ENCODE peak calls at places on chromosome 20, in ten cellular contexts. One of them, this sample, is unnamed.

GRCh38 chr20:25339608-25340007 is 51.0 kb downstream of the ABHD12 start:
- DNase-seq in colonic mucosa: no peak
- DNase-seq in stimulated activated CD4-positive, alpha-beta T cell treated with anti-CD3 and anti-CD28 coated beads, Interleukin-4, amount 100 ng/mL, for 48 hours: no peak
- DNase-seq in lung microvascular endothelial cell: no peak
- DNase-seq in GM23338: no peak
- DNase-seq in small intestine: peak; percentile 73
- DNase-seq in left colon: peak; percentile 43
- DNase-seq in NCI-H2081: no peak
- DNase-seq in amniotic stem cell: no peak
- DNase-seq in naive thymus-derived CD4-positive, alpha-beta T cell: no peak
- DNase-seq in this sample: no peak

GRCh38 chr20:13432126-13432525 is 206.6 kb downstream of the TASP1 start:
- DNase-seq in colonic mucosa: no peak
- DNase-seq in stimulated activated CD4-positive, alpha-beta T cell treated with anti-CD3 and anti-CD28 coated beads, Interleukin-4, amount 100 ng/mL, for 48 hours: no peak
- DNase-seq in lung microvascular endothelial cell: no peak
- DNase-seq in GM23338: no peak
- DNase-seq in small intestine: no peak
- DNase-seq in left colon: no peak
- DNase-seq in NCI-H2081: no peak
- DNase-seq in amniotic stem cell: no peak
- DNase-seq in naive thymus-derived CD4-positive, alpha-beta T cell: no peak
- DNase-seq in this sample: no peak

GRCh38 chr20:49186535-49187329 is 1.4 kb downstream of the STAU1 start:
- DNase-seq in colonic mucosa: peak; percentile 84
- DNase-seq in stimulated activated CD4-positive, alpha-beta T cell treated with anti-CD3 and anti-CD28 coated beads, Interleukin-4, amount 100 ng/mL, for 48 hours: peak; percentile 32
- DNase-seq in lung microvascular endothelial cell: peak; percentile 63
- DNase-seq in GM23338: peak; percentile 35
- DNase-seq in small intestine: peak; percentile 83
- DNase-seq in left colon: peak; percentile 79
- DNase-seq in NCI-H2081: no peak
- DNase-seq in amniotic stem cell: peak; percentile 47
- DNase-seq in naive thymus-derived CD4-positive, alpha-beta T cell: peak; percentile 65
- DNase-seq in this sample: peak; percentile 66

GRCh38 chr20:13009682-13010406 is 1.1 kb downstream of the SPTLC3 start:
- DNase-seq in colonic mucosa: peak; percentile 55
- DNase-seq in stimulated activated CD4-positive, alpha-beta T cell treated with anti-CD3 and anti-CD28 coated beads, Interleukin-4, amount 100 ng/mL, for 48 hours: no peak
- DNase-seq in lung microvascular endothelial cell: peak; percentile 90
- DNase-seq in GM23338: no peak
- DNase-seq in small intestine: peak; percentile 74
- DNase-seq in left colon: peak; percentile 6
- DNase-seq in NCI-H2081: no peak
- DNase-seq in amniotic stem cell: peak; percentile 55
- DNase-seq in naive thymus-derived CD4-positive, alpha-beta T cell: peak; percentile 31
- DNase-seq in this sample: no peak

GRCh38 chr20:13125486-13125885 is 95.6 kb upstream of the ISM1 start:
- DNase-seq in colonic mucosa: no peak
- DNase-seq in stimulated activated CD4-positive, alpha-beta T cell treated with anti-CD3 and anti-CD28 coated beads, Interleukin-4, amount 100 ng/mL, for 48 hours: no peak
- DNase-seq in lung microvascular endothelial cell: no peak
- DNase-seq in GM23338: no peak
- DNase-seq in small intestine: no peak
- DNase-seq in left colon: no peak
- DNase-seq in NCI-H2081: no peak
- DNase-seq in amniotic stem cell: no peak
- DNase-seq in naive thymus-derived CD4-positive, alpha-beta T cell: no peak
- DNase-seq in this sample: no peak

GRCh38 chr20:4067600-4068261 is 52.4 kb upstream of the RNF24 start:
- DNase-seq in colonic mucosa: no peak
- DNase-seq in stimulated activated CD4-positive, alpha-beta T cell treated with anti-CD3 and anti-CD28 coated beads, Interleukin-4, amount 100 ng/mL, for 48 hours: no peak
- DNase-seq in lung microvascular endothelial cell: peak; percentile 81
- DNase-seq in GM23338: no peak
- DNase-seq in small intestine: no peak
- DNase-seq in left colon: no peak
- DNase-seq in NCI-H2081: no peak
- DNase-seq in amniotic stem cell: no peak
- DNase-seq in naive thymus-derived CD4-positive, alpha-beta T cell: no peak
- DNase-seq in this sample: no peak

GRCh38 chr20:663315-664090 is 10.5 kb upstream of the SRXN1 start:
- DNase-seq in colonic mucosa: no peak
- DNase-seq in stimulated activated CD4-positive, alpha-beta T cell treated with anti-CD3 and anti-CD28 coated beads, Interleukin-4, amount 100 ng/mL, for 48 hours: no peak
- DNase-seq in lung microvascular endothelial cell: peak; percentile 29
- DNase-seq in GM23338: peak; percentile 88
- DNase-seq in small intestine: no peak
- DNase-seq in left colon: no peak
- DNase-seq in NCI-H2081: peak; percentile 36
- DNase-seq in amniotic stem cell: no peak
- DNase-seq in naive thymus-derived CD4-positive, alpha-beta T cell: no peak
- DNase-seq in this sample: no peak

GRCh38 chr20:20979934-20980333 is 126.2 kb downstream of the LINC00237 start:
- DNase-seq in colonic mucosa: no peak
- DNase-seq in stimulated activated CD4-positive, alpha-beta T cell treated with anti-CD3 and anti-CD28 coated beads, Interleukin-4, amount 100 ng/mL, for 48 hours: no peak
- DNase-seq in lung microvascular endothelial cell: no peak
- DNase-seq in GM23338: no peak
- DNase-seq in small intestine: no peak
- DNase-seq in left colon: no peak
- DNase-seq in NCI-H2081: no peak
- DNase-seq in amniotic stem cell: no peak
- DNase-seq in naive thymus-derived CD4-positive, alpha-beta T cell: no peak
- DNase-seq in this sample: no peak

GRCh38 chr20:35199696-35200095 is 26.8 kb upstream of the MMP24 start:
- DNase-seq in colonic mucosa: no peak
- DNase-seq in stimulated activated CD4-positive, alpha-beta T cell treated with anti-CD3 and anti-CD28 coated beads, Interleukin-4, amount 100 ng/mL, for 48 hours: no peak
- DNase-seq in lung microvascular endothelial cell: peak; percentile 48
- DNase-seq in GM23338: no peak
- DNase-seq in small intestine: no peak
- DNase-seq in left colon: no peak
- DNase-seq in NCI-H2081: no peak
- DNase-seq in amniotic stem cell: no peak
- DNase-seq in naive thymus-derived CD4-positive, alpha-beta T cell: no peak
- DNase-seq in this sample: no peak

GRCh38 chr20:62151835-62152364 is 8.3 kb downstream of the SS18L1 start:
- DNase-seq in colonic mucosa: no peak
- DNase-seq in stimulated activated CD4-positive, alpha-beta T cell treated with anti-CD3 and anti-CD28 coated beads, Interleukin-4, amount 100 ng/mL, for 48 hours: no peak
- DNase-seq in lung microvascular endothelial cell: no peak
- DNase-seq in GM23338: no peak
- DNase-seq in small intestine: no peak
- DNase-seq in left colon: no peak
- DNase-seq in NCI-H2081: no peak
- DNase-seq in amniotic stem cell: no peak
- DNase-seq in naive thymus-derived CD4-positive, alpha-beta T cell: no peak
- DNase-seq in this sample: no peak

GRCh38 chr20:31260326-31260932 is 3.0 kb downstream of the DEFB115 start:
- DNase-seq in colonic mucosa: no peak
- DNase-seq in stimulated activated CD4-positive, alpha-beta T cell treated with anti-CD3 and anti-CD28 coated beads, Interleukin-4, amount 100 ng/mL, for 48 hours: no peak
- DNase-seq in lung microvascular endothelial cell: peak; percentile 24
- DNase-seq in GM23338: peak; percentile 64
- DNase-seq in small intestine: no peak
- DNase-seq in left colon: no peak
- DNase-seq in NCI-H2081: peak; percentile 30
- DNase-seq in amniotic stem cell: no peak
- DNase-seq in naive thymus-derived CD4-positive, alpha-beta T cell: no peak
- DNase-seq in this sample: peak; percentile 69

GRCh38 chr20:51447765-51448148 is 94.8 kb downstream of the NFATC2 start:
- DNase-seq in colonic mucosa: no peak
- DNase-seq in stimulated activated CD4-positive, alpha-beta T cell treated with anti-CD3 and anti-CD28 coated beads, Interleukin-4, amount 100 ng/mL, for 48 hours: no peak
- DNase-seq in lung microvascular endothelial cell: no peak
- DNase-seq in GM23338: no peak
- DNase-seq in small intestine: no peak
- DNase-seq in left colon: no peak
- DNase-seq in NCI-H2081: no peak
- DNase-seq in amniotic stem cell: no peak
- DNase-seq in naive thymus-derived CD4-positive, alpha-beta T cell: no peak
- DNase-seq in this sample: no peak

GRCh38 chr20:29874476-29875202 is 1382.8 kb upstream of the DEFB115 start:
- DNase-seq in colonic mucosa: no peak
- DNase-seq in stimulated activated CD4-positive, alpha-beta T cell treated with anti-CD3 and anti-CD28 coated beads, Interleukin-4, amount 100 ng/mL, for 48 hours: no peak
- DNase-seq in lung microvascular endothelial cell: no peak
- DNase-seq in GM23338: no peak
- DNase-seq in small intestine: no peak
- DNase-seq in left colon: no peak
- DNase-seq in NCI-H2081: no peak
- DNase-seq in amniotic stem cell: no peak
- DNase-seq in naive thymus-derived CD4-positive, alpha-beta T cell: no peak
- DNase-seq in this sample: no peak

GRCh38 chr20:431012-431904 is 23.2 kb downstream of the RBCK1 start:
- DNase-seq in colonic mucosa: peak; percentile 41
- DNase-seq in stimulated activated CD4-positive, alpha-beta T cell treated with anti-CD3 and anti-CD28 coated beads, Interleukin-4, amount 100 ng/mL, for 48 hours: no peak
- DNase-seq in lung microvascular endothelial cell: peak; percentile 88
- DNase-seq in GM23338: peak; percentile 83
- DNase-seq in small intestine: peak; percentile 59
- DNase-seq in left colon: peak; percentile 70
- DNase-seq in NCI-H2081: peak; percentile 69
- DNase-seq in amniotic stem cell: peak; percentile 50
- DNase-seq in naive thymus-derived CD4-positive, alpha-beta T cell: no peak
- DNase-seq in this sample: peak; percentile 95

GRCh38 chr20:46108435-46108841 is 9.7 kb upstream of the CD40 start:
- DNase-seq in colonic mucosa: no peak
- DNase-seq in stimulated activated CD4-positive, alpha-beta T cell treated with anti-CD3 and anti-CD28 coated beads, Interleukin-4, amount 100 ng/mL, for 48 hours: no peak
- DNase-seq in lung microvascular endothelial cell: no peak
- DNase-seq in GM23338: no peak
- DNase-seq in small intestine: no peak
- DNase-seq in left colon: no peak
- DNase-seq in NCI-H2081: no peak
- DNase-seq in amniotic stem cell: no peak
- DNase-seq in naive thymus-derived CD4-positive, alpha-beta T cell: no peak
- DNase-seq in this sample: no peak

GRCh38 chr20:39057911-39058310 is 95.8 kb downstream of the DHX35 start:
- DNase-seq in colonic mucosa: no peak
- DNase-seq in stimulated activated CD4-positive, alpha-beta T cell treated with anti-CD3 and anti-CD28 coated beads, Interleukin-4, amount 100 ng/mL, for 48 hours: no peak
- DNase-seq in lung microvascular endothelial cell: no peak
- DNase-seq in GM23338: no peak
- DNase-seq in small intestine: no peak
- DNase-seq in left colon: no peak
- DNase-seq in NCI-H2081: no peak
- DNase-seq in amniotic stem cell: no peak
- DNase-seq in naive thymus-derived CD4-positive, alpha-beta T cell: no peak
- DNase-seq in this sample: no peak

GRCh38 chr20:59566631-59567524 is 37.5 kb upstream of the PHACTR3 start:
- DNase-seq in colonic mucosa: no peak
- DNase-seq in stimulated activated CD4-positive, alpha-beta T cell treated with anti-CD3 and anti-CD28 coated beads, Interleukin-4, amount 100 ng/mL, for 48 hours: no peak
- DNase-seq in lung microvascular endothelial cell: no peak
- DNase-seq in GM23338: no peak
- DNase-seq in small intestine: peak; percentile 7
- DNase-seq in left colon: no peak
- DNase-seq in NCI-H2081: no peak
- DNase-seq in amniotic stem cell: no peak
- DNase-seq in naive thymus-derived CD4-positive, alpha-beta T cell: no peak
- DNase-seq in this sample: no peak

GRCh38 chr20:57464642-57465211 is 60.2 kb downstream of the CTCFL start:
- DNase-seq in colonic mucosa: no peak
- DNase-seq in stimulated activated CD4-positive, alpha-beta T cell treated with anti-CD3 and anti-CD28 coated beads, Interleukin-4, amount 100 ng/mL, for 48 hours: no peak
- DNase-seq in lung microvascular endothelial cell: no peak
- DNase-seq in GM23338: peak; percentile 52
- DNase-seq in small intestine: peak; percentile 18
- DNase-seq in left colon: no peak
- DNase-seq in NCI-H2081: no peak
- DNase-seq in amniotic stem cell: no peak
- DNase-seq in naive thymus-derived CD4-positive, alpha-beta T cell: no peak
- DNase-seq in this sample: peak; percentile 73

GRCh38 chr20:57792386-57793095 is 82.7 kb upstream of the PMEPA1 start:
- DNase-seq in colonic mucosa: no peak
- DNase-seq in stimulated activated CD4-positive, alpha-beta T cell treated with anti-CD3 and anti-CD28 coated beads, Interleukin-4, amount 100 ng/mL, for 48 hours: no peak
- DNase-seq in lung microvascular endothelial cell: no peak
- DNase-seq in GM23338: no peak
- DNase-seq in small intestine: no peak
- DNase-seq in left colon: no peak
- DNase-seq in NCI-H2081: no peak
- DNase-seq in amniotic stem cell: no peak
- DNase-seq in naive thymus-derived CD4-positive, alpha-beta T cell: no peak
- DNase-seq in this sample: no peak

GRCh38 chr20:32984196-32984595 is 20.0 kb downstream of the SUN5 start:
- DNase-seq in colonic mucosa: no peak
- DNase-seq in stimulated activated CD4-positive, alpha-beta T cell treated with anti-CD3 and anti-CD28 coated beads, Interleukin-4, amount 100 ng/mL, for 48 hours: no peak
- DNase-seq in lung microvascular endothelial cell: no peak
- DNase-seq in GM23338: peak; percentile 57
- DNase-seq in small intestine: no peak
- DNase-seq in left colon: no peak
- DNase-seq in NCI-H2081: no peak
- DNase-seq in amniotic stem cell: no peak
- DNase-seq in naive thymus-derived CD4-positive, alpha-beta T cell: no peak
- DNase-seq in this sample: no peak

GRCh38 chr20:39789411-39789810 is 827.3 kb downstream of the DHX35 start:
- DNase-seq in colonic mucosa: no peak
- DNase-seq in stimulated activated CD4-positive, alpha-beta T cell treated with anti-CD3 and anti-CD28 coated beads, Interleukin-4, amount 100 ng/mL, for 48 hours: no peak
- DNase-seq in lung microvascular endothelial cell: no peak
- DNase-seq in GM23338: peak; percentile 24
- DNase-seq in small intestine: no peak
- DNase-seq in left colon: no peak
- DNase-seq in NCI-H2081: no peak
- DNase-seq in amniotic stem cell: no peak
- DNase-seq in naive thymus-derived CD4-positive, alpha-beta T cell: no peak
- DNase-seq in this sample: no peak

GRCh38 chr20:568865-569415 is 25.4 kb upstream of the CSNK2A1 start:
- DNase-seq in colonic mucosa: no peak
- DNase-seq in stimulated activated CD4-positive, alpha-beta T cell treated with anti-CD3 and anti-CD28 coated beads, Interleukin-4, amount 100 ng/mL, for 48 hours: no peak
- DNase-seq in lung microvascular endothelial cell: no peak
- DNase-seq in GM23338: peak; percentile 33
- DNase-seq in small intestine: no peak
- DNase-seq in left colon: no peak
- DNase-seq in NCI-H2081: no peak
- DNase-seq in amniotic stem cell: no peak
- DNase-seq in naive thymus-derived CD4-positive, alpha-beta T cell: no peak
- DNase-seq in this sample: no peak

GRCh38 chr20:6086868-6087267 is 33.0 kb upstream of the LRRN4 start:
- DNase-seq in colonic mucosa: no peak
- DNase-seq in stimulated activated CD4-positive, alpha-beta T cell treated with anti-CD3 and anti-CD28 coated beads, Interleukin-4, amount 100 ng/mL, for 48 hours: no peak
- DNase-seq in lung microvascular endothelial cell: no peak
- DNase-seq in GM23338: no peak
- DNase-seq in small intestine: no peak
- DNase-seq in left colon: no peak
- DNase-seq in NCI-H2081: no peak
- DNase-seq in amniotic stem cell: no peak
- DNase-seq in naive thymus-derived CD4-positive, alpha-beta T cell: no peak
- DNase-seq in this sample: no peak

GRCh38 chr20:15742076-15742475 is 831.2 kb downstream of the KIF16B start:
- DNase-seq in colonic mucosa: no peak
- DNase-seq in stimulated activated CD4-positive, alpha-beta T cell treated with anti-CD3 and anti-CD28 coated beads, Interleukin-4, amount 100 ng/mL, for 48 hours: no peak
- DNase-seq in lung microvascular endothelial cell: no peak
- DNase-seq in GM23338: no peak
- DNase-seq in small intestine: no peak
- DNase-seq in left colon: no peak
- DNase-seq in NCI-H2081: no peak
- DNase-seq in amniotic stem cell: no peak
- DNase-seq in naive thymus-derived CD4-positive, alpha-beta T cell: no peak
- DNase-seq in this sample: no peak

GRCh38 chr20:21111416-21111815 is 5.3 kb upstream of the LINC00237 start:
- DNase-seq in colonic mucosa: no peak
- DNase-seq in stimulated activated CD4-positive, alpha-beta T cell treated with anti-CD3 and anti-CD28 coated beads, Interleukin-4, amount 100 ng/mL, for 48 hours: no peak
- DNase-seq in lung microvascular endothelial cell: no peak
- DNase-seq in GM23338: no peak
- DNase-seq in small intestine: no peak
- DNase-seq in left colon: no peak
- DNase-seq in NCI-H2081: no peak
- DNase-seq in amniotic stem cell: no peak
- DNase-seq in naive thymus-derived CD4-positive, alpha-beta T cell: no peak
- DNase-seq in this sample: no peak

GRCh38 chr20:57768519-57768918 is 58.7 kb upstream of the PMEPA1 start:
- DNase-seq in colonic mucosa: no peak
- DNase-seq in stimulated activated CD4-positive, alpha-beta T cell treated with anti-CD3 and anti-CD28 coated beads, Interleukin-4, amount 100 ng/mL, for 48 hours: no peak
- DNase-seq in lung microvascular endothelial cell: no peak
- DNase-seq in GM23338: no peak
- DNase-seq in small intestine: no peak
- DNase-seq in left colon: no peak
- DNase-seq in NCI-H2081: no peak
- DNase-seq in amniotic stem cell: no peak
- DNase-seq in naive thymus-derived CD4-positive, alpha-beta T cell: no peak
- DNase-seq in this sample: no peak

GRCh38 chr20:18672826-18673225 is 85.0 kb downstream of the DTD1 start:
- DNase-seq in colonic mucosa: no peak
- DNase-seq in stimulated activated CD4-positive, alpha-beta T cell treated with anti-CD3 and anti-CD28 coated beads, Interleukin-4, amount 100 ng/mL, for 48 hours: no peak
- DNase-seq in lung microvascular endothelial cell: no peak
- DNase-seq in GM23338: no peak
- DNase-seq in small intestine: peak; percentile 17
- DNase-seq in left colon: no peak
- DNase-seq in NCI-H2081: no peak
- DNase-seq in amniotic stem cell: no peak
- DNase-seq in naive thymus-derived CD4-positive, alpha-beta T cell: no peak
- DNase-seq in this sample: no peak

GRCh38 chr20:32067234-32067821 is 15.3 kb downstream of the HCK start:
- DNase-seq in colonic mucosa: no peak
- DNase-seq in stimulated activated CD4-positive, alpha-beta T cell treated with anti-CD3 and anti-CD28 coated beads, Interleukin-4, amount 100 ng/mL, for 48 hours: no peak
- DNase-seq in lung microvascular endothelial cell: no peak
- DNase-seq in GM23338: no peak
- DNase-seq in small intestine: no peak
- DNase-seq in left colon: no peak
- DNase-seq in NCI-H2081: no peak
- DNase-seq in amniotic stem cell: peak; percentile 31
- DNase-seq in naive thymus-derived CD4-positive, alpha-beta T cell: no peak
- DNase-seq in this sample: no peak

This sample was measured in HuH-7.